ENCODE peak calls at places on chromosomes 4 and X, in four cellular contexts. I is IMR-90, Q is H9, G is H1. W is an unnamed sample.

GRCh38 chr4:36734296-36734695 is 452.9 kb downstream of the DTHD1 start:
- DNase-seq in I (no peak), Q (no peak), G (no peak), W (no peak)

GRCh38 chrX:41144873-41145272 is 59.6 kb downstream of the USP9X start:
- DNase-seq in I (no peak), Q (no peak), G (no peak), W (no peak)

GRCh38 chrX:78029663-78030062 is 60.2 kb upstream of the PGAM4 start:
- DNase-seq in I (peak), Q (no peak), G (no peak), W (peak)

GRCh38 chr4:87848622-87849351 is 16.0 kb downstream of the MEPE start:
- DNase-seq in I (peak), Q (peak), G (no peak), W (peak)

GRCh38 chr4:87579478-87579877 is 28.9 kb upstream of the DSPP start:
- DNase-seq in I (no peak), Q (no peak), G (no peak), W (no peak)

GRCh38 chr4:162352580-162353107 is 188.8 kb upstream of the FSTL5 start:
- DNase-seq in I (no peak), Q (no peak), G (no peak), W (no peak)

GRCh38 chrX:80879916-80880315 is 70.2 kb upstream of the BRWD3 start:
- DNase-seq in I (peak), Q (no peak), G (no peak), W (peak)

GRCh38 chrX:15505104-15505503 is 4.5 kb downstream of the BMX start:
- DNase-seq in I (no peak), Q (no peak), G (no peak), W (no peak)

GRCh38 chrX:84197550-84197949 is 9.6 kb upstream of the RPS6KA6 start:
- DNase-seq in I (no peak), Q (no peak), G (no peak), W (no peak)

GRCh38 chr4:84481879-84482245 is 17.2 kb downstream of the NKX6-1 start:
- DNase-seq in I (no peak), Q (peak), G (peak), W (no peak)

GRCh38 chrX:69155786-69156520 is 9.3 kb downstream of the PJA1 start:
- DNase-seq in I (no peak), Q (peak), G (no peak), W (no peak)

GRCh38 chrX:40099046-40099968 is 1.5 kb upstream of the BCOR start:
- DNase-seq in I (no peak), Q (peak), G (peak), W (peak)

GRCh38 chr4:39278476-39278875 is 87.7 kb downstream of the RFC1 start:
- DNase-seq in I (no peak), Q (no peak), G (no peak), W (no peak)

GRCh38 chrX:10121787-10122186 is 35.0 kb upstream of the CLCN4 start:
- DNase-seq in I (no peak), Q (no peak), G (no peak), W (no peak)

GRCh38 chr4:110492522-110492921 is 16.6 kb downstream of the ENPEP start:
- DNase-seq in I (no peak), Q (no peak), G (no peak), W (no peak)

GRCh38 chr4:99816611-99817309 is at the start of gene DAPP1:
- DNase-seq in I (no peak), Q (no peak), G (no peak), W (peak)

GRCh38 chr4:147492761-147493160 is 11.9 kb downstream of the EDNRA start:
- DNase-seq in I (peak), Q (no peak), G (no peak), W (no peak)

GRCh38 chr4:139458999-139459398 is 5.1 kb downstream of the RAB33B start:
- DNase-seq in I (no peak), Q (no peak), G (peak), W (peak)

GRCh38 chrX:151973851-151974335 is 583 bp downstream of the GABRE start:
- DNase-seq in I (no peak), Q (peak), G (no peak), W (peak)

GRCh38 chr4:38980903-38981676 is 51.1 kb downstream of the TMEM156 start:
- DNase-seq in I (peak), Q (no peak), G (no peak), W (no peak)

GRCh38 chr4:11647433-11647832 is 218.7 kb upstream of the HS3ST1 start:
- DNase-seq in I (no peak), Q (no peak), G (no peak), W (peak)

GRCh38 chr4:15414601-15415091 is 13.2 kb upstream of the C1QTNF7 start:
- DNase-seq in I (peak), Q (no peak), G (no peak), W (no peak)

GRCh38 chr4:48194986-48195773 is 61.1 kb upstream of the TXK start:
- DNase-seq in I (peak), Q (no peak), G (no peak), W (no peak)

GRCh38 chr4:31160146-31160545 is 440.0 kb downstream of the PCDH7 start:
- DNase-seq in I (no peak), Q (no peak), G (no peak), W (no peak)

GRCh38 chr4:12889054-12889453 is 595.1 kb downstream of the RAB28 start:
- DNase-seq in I (no peak), Q (no peak), G (no peak), W (peak)

GRCh38 chrX:154750301-154751120 is at the start of gene GAB3:
- DNase-seq in I (peak), Q (no peak), G (peak), W (peak)

GRCh38 chr4:105274504-105274903 is 127.8 kb downstream of the TET2 start:
- DNase-seq in I (no peak), Q (no peak), G (no peak), W (no peak)

GRCh38 chr4:158877069-158877468 is 108.2 kb downstream of the FNIP2 start:
- DNase-seq in I (no peak), Q (no peak), G (no peak), W (no peak)

GRCh38 chrX:43456056-43456455 is 200.0 kb upstream of the MAOA start:
- DNase-seq in I (no peak), Q (no peak), G (no peak), W (no peak)

GRCh38 chr4:73250642-73251041 is 8.0 kb downstream of the ANKRD17 start:
- DNase-seq in I (no peak), Q (no peak), G (no peak), W (no peak)

GRCh38 chrX:65744965-65745364 is 77.5 kb downstream of the MSN start:
- DNase-seq in I (peak), Q (no peak), G (no peak), W (peak)

GRCh38 chr4:127598656-127599055 is 34.1 kb upstream of the INTU start:
- DNase-seq in I (no peak), Q (no peak), G (no peak), W (no peak)

GRCh38 chr4:79748835-79749234 is 324.2 kb downstream of the ANTXR2 start:
- DNase-seq in I (no peak), Q (no peak), G (no peak), W (no peak)

GRCh38 chr4:33369366-33369899 is 2649.3 kb downstream of the PCDH7 start:
- DNase-seq in I (peak), Q (no peak), G (no peak), W (no peak)

GRCh38 chr4:153522800-153523089 is 56.6 kb downstream of the TMEM131L start:
- DNase-seq in I (no peak), Q (no peak), G (no peak), W (no peak)

GRCh38 chr4:22391548-22391947 is 124.3 kb downstream of the ADGRA3 start:
- DNase-seq in I (peak), Q (no peak), G (no peak), W (peak)

GRCh38 chr4:130025701-130026100 is 929.7 kb downstream of the C4orf33 start:
- DNase-seq in I (no peak), Q (no peak), G (no peak), W (no peak)

GRCh38 chr4:89486042-89486441 is 178.4 kb upstream of the GPRIN3 start:
- DNase-seq in I (peak), Q (no peak), G (no peak), W (peak)

GRCh38 chr4:69038582-69038981 is 57.7 kb upstream of the UGT2B7 start:
- DNase-seq in I (peak), Q (no peak), G (no peak), W (no peak)

DNA sequence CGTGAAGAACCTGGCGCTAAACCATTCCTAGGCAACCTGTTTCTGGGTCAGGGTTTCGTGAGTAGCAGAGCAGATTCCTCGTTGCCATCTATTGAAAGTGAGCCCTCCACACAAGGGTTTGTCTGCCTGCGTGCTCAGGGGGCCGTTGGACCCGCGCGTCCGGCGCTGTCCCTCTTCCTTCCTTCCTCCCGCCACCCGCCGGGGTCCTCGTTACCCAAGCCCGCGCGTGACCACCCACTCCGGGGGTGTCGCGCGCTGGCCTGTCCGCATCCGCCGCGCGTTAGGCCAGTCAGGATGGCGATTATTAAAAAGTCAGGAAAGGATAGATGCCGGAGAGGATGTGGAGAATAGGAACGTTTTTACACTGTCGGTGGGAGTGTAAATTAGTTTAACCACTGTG is 66.8 kb downstream of the LINC00632 start:
- DNase-seq in I (no peak), Q (no peak), G (no peak), W (no peak)
- H3K56ac ChIP-seq in I (no peak), Q (no peak), G (no peak), W (no peak)

GRCh38 chrX:111829345-111829744 is 46.6 kb upstream of the TRPC5OS start:
- DNase-seq in I (no peak), Q (no peak), G (no peak), W (no peak)

GRCh38 chrX:111830561-111830960 is 45.4 kb upstream of the TRPC5OS start:
- DNase-seq in I (no peak), Q (no peak), G (no peak), W (no peak)
- H3K56ac ChIP-seq in I (no peak), Q (no peak), G (no peak), W (no peak)

GRCh38 chr4:140816806-140817205 is 60.6 kb upstream of the TBC1D9 start:
- DNase-seq in I (no peak), Q (no peak), G (no peak), W (peak)

GRCh38 chr4:140819621-140820020 is 63.4 kb upstream of the TBC1D9 start:
- DNase-seq in I (no peak), Q (no peak), G (no peak), W (no peak)

GRCh38 chr4:140812916-140813315 is 56.7 kb upstream of the TBC1D9 start:
- DNase-seq in I (no peak), Q (no peak), G (no peak), W (no peak)

GRCh38 chr4:140813804-140814203 is 57.6 kb upstream of the TBC1D9 start:
- DNase-seq in I (no peak), Q (no peak), G (no peak), W (no peak)

GRCh38 chr4:140818433-140818832 is 62.2 kb upstream of the TBC1D9 start:
- DNase-seq in I (no peak), Q (no peak), G (no peak), W (no peak)
- H3K56ac ChIP-seq in I (no peak), Q (no peak), G (no peak), W (no peak)

GRCh38 chr4:77538144-77538543 is 67.5 kb upstream of the CXCL13 start:
- DNase-seq in I (peak), Q (no peak), G (no peak), W (no peak)

DNA sequence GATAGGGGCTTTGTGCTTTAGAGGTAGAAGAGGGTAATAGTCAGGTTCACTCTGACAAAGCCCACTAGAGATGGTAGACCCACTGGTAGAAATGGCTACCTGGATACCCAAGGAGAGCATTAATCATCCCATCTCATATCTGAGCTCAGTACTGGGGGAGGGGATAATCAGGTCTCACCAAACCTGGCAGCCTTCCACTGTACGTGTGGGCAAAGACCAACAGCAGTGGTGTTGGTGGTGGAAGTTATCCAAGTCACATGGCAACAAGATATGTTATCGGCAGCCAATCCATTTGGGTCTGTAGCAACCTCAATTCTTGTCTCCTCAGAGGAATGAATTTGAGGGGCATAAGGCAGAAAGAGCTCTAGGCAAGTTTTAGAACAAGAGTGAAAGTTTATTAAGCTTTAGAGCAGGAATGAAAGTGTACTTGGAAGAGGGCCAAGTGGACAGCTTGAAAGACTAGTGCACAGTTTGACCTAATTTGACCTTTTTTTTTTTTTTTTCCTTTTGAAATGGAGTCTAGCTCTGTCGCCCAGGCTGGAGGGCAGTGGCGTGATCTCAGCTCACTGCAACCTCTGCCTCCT is 67.0 kb upstream of the CXCL13 start:
- DNase-seq in I (no peak), Q (no peak), G (no peak), W (no peak)
- H3K56ac ChIP-seq in I (no peak), Q (no peak), G (no peak), W (no peak)

GRCh38 chr4:173753408-173753807 is 223.4 kb upstream of the HAND2 start:
- DNase-seq in I (no peak), Q (no peak), G (no peak), W (no peak)
- H3K56ac ChIP-seq in I (no peak), Q (no peak), G (no peak), W (no peak)

GRCh38 chrX:96752776-96753175 is 68.1 kb downstream of the DIAPH2 start:
- DNase-seq in I (no peak), Q (no peak), G (no peak), W (peak)
- H3K56ac ChIP-seq in I (no peak), Q (no peak), G (no peak), W (no peak)

DNA sequence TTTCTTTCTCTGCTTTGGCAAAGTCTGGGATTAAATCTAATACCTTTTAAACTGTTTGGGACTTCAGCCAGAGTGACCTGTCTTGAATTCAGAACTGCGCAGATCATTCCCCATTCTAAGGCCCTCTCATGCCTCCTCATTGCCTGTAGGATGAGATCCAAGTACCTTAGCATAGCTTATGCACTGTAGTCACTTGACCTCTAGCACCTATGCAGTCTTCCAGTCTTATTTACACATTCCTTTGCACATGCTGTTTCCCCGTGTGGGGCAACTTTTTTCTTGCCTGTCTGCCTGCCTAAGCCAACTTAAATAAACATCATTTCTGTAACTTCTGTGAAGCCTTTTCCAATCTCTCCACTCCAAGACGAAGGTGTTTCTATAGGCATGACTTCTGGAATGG is 68.4 kb downstream of the AR start:
- DNase-seq in I (peak), Q (no peak), G (no peak), W (peak)
- H3K56ac ChIP-seq in I (no peak), Q (no peak), G (no peak), W (no peak)

GRCh38 chrX:136272325-136272724 is 21.1 kb upstream of the MAP7D3 start:
- DNase-seq in I (no peak), Q (no peak), G (no peak), W (no peak)

GRCh38 chrX:136266828-136267227 is 15.6 kb upstream of the MAP7D3 start:
- DNase-seq in I (no peak), Q (no peak), G (no peak), W (no peak)

GRCh38 chrX:136271300-136271699 is 20.1 kb upstream of the MAP7D3 start:
- DNase-seq in I (no peak), Q (no peak), G (no peak), W (no peak)

GRCh38 chrX:136268051-136269048 is 17.1 kb upstream of the MAP7D3 start:
- DNase-seq in I (peak), Q (no peak), G (no peak), W (peak)

DNA sequence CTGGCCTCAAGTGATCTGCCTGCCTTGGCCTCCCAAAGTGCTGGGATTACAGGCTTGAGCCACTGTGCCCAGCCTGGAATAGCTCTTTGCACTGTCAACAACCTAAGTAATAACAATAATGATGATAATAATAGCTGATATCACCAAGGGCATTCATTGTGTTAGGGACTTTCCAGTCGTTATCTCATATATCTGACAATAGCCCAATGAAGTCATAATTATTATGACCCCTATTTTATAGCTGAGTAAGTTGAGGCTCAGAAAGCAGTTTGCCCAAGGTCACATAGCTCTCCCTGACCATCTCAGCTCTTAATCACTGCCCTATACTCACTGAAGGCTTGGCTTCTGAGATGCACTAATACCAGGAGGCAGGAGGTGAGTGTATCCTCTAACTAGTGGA is 18.7 kb upstream of the MAP7D3 start:
- DNase-seq in I (no peak), Q (no peak), G (no peak), W (no peak)
- H3K56ac ChIP-seq in I (no peak), Q (no peak), G (no peak), W (no peak)

DNA sequence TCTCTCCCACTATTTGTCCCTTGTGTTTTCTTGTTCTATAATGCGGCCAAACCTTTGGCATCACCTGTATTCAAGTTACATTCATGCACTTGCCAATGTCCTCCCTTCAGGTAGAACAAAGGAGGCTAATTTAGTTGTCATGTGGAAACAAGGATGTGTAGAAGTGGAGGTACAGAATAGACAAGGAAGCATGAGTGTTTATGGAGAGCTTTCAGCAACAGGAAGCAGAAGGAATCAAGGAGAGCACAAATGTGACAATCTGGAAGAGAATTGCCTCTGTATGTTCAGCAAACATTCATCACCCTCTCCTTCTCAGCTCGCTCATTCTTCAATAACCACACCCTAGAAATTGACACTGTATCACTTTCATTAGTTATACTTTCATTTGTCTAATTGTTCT is 103.4 kb downstream of the SLC7A11 start:
- DNase-seq in I (no peak), Q (no peak), G (no peak), W (no peak)
- H3K56ac ChIP-seq in I (no peak), Q (no peak), G (no peak), W (no peak)